ENCODE peak calls at places on chromosome 22, in eight cellular contexts. P is lower lobe of right lung, Z is A549, C is fibroblast of lung, J is mucosa of descending colon, I is kidney epithelial cell, E is astrocyte of the cerebellum, F is cardiac muscle cell. Q is an unnamed sample.

GRCh38 chr22:42994917-42995562 is 19.9 kb downstream of the PACSIN2 start:
- DNase-seq in J (peak; percentile 81), C (peak; percentile 97), E (peak; percentile 75), F (peak; percentile 96), P (peak; percentile 65), I (peak; percentile 98), Z (peak; percentile 95), Q (peak; percentile 93)

GRCh38 chr22:20060700-20061480 is 19.2 kb upstream of the DGCR8 start:
- DNase-seq in J (no peak), P (no peak), E (no peak), C (no peak), I (no peak), F (no peak), Z (no peak), Q (no peak)

GRCh38 chr22:20571531-20572007 is 64.2 kb downstream of the MED15 start:
- DNase-seq in F (peak; percentile 54), Z (peak; percentile 21), E (no peak), P (no peak), C (peak; percentile 32), J (peak; percentile 59), I (no peak), Q (peak; percentile 51)

GRCh38 chr22:19663821-19664325 is 50.4 kb upstream of the SEPTIN5 start:
- DNase-seq in I (no peak), E (peak; percentile 20), P (no peak), F (peak; percentile 72), J (no peak), C (peak; percentile 44), Z (no peak), Q (peak; percentile 70)

GRCh38 chr22:41300661-41301060 is 664 bp upstream of the ZC3H7B start:
- DNase-seq in E (no peak), Z (no peak), J (no peak), I (no peak), C (no peak), F (no peak), P (no peak), Q (no peak)

GRCh38 chr22:50657925-50658324 is 14.7 kb upstream of the SHANK3 start:
- DNase-seq in J (no peak), C (peak; percentile 41), Z (no peak), F (no peak), P (no peak), E (no peak), I (no peak), Q (no peak)

GRCh38 chr22:43945632-43946390 is 9.4 kb upstream of the SAMM50 start:
- DNase-seq in J (peak; percentile 83), E (peak; percentile 20), C (peak; percentile 58), Z (peak; percentile 69), F (peak; percentile 68), P (peak; percentile 74), I (no peak), Q (peak; percentile 65)

GRCh38 chr22:31343235-31344191 is 2.6 kb downstream of the PATZ1 start:
- DNase-seq in Z (no peak), F (peak; percentile 35), P (peak; percentile 88), J (peak; percentile 82), C (peak; percentile 22), I (no peak), E (no peak), Q (peak; percentile 22)

GRCh38 chr22:42313204-42313603 is 42.8 kb upstream of the TCF20 start:
- DNase-seq in Z (no peak), I (no peak), E (no peak), F (no peak), C (no peak), P (no peak), J (no peak), Q (no peak)

GRCh38 chr22:41216984-41217383 is 11.9 kb downstream of the L3MBTL2 start:
- DNase-seq in Z (no peak), E (no peak), J (no peak), F (peak; percentile 40), P (no peak), I (no peak), C (peak; percentile 37), Q (no peak)

GRCh38 chr22:33194529-33194928 is 136.3 kb upstream of the SYN3 start:
- DNase-seq in J (no peak), P (no peak), C (no peak), I (no peak), Z (peak; percentile 8), F (no peak), E (no peak), Q (no peak)

GRCh38 chr22:45039206-45039605 is 29.4 kb upstream of the PHF21B start:
- DNase-seq in Z (no peak), C (no peak), J (no peak), P (peak; percentile 22), E (no peak), I (no peak), F (no peak), Q (no peak)

GRCh38 chr22:19167106-19167869 is 11.2 kb downstream of the SLC25A1 start:
- DNase-seq in F (no peak), J (no peak), C (no peak), P (no peak), E (no peak), I (no peak), Z (no peak), Q (no peak)

GRCh38 chr22:19014886-19015285 is 78.8 kb upstream of the PRODH start:
- DNase-seq in C (no peak), P (no peak), F (no peak), J (no peak), Z (no peak), E (no peak), I (no peak), Q (no peak)

GRCh38 chr22:46054091-46054877 is 77.3 kb upstream of the WNT7B start:
- DNase-seq in Z (no peak), I (no peak), J (peak; percentile 64), E (no peak), F (peak; percentile 83), P (peak; percentile 75), C (peak; percentile 85), Q (peak; percentile 88)

GRCh38 chr22:29726104-29726503 is 6.3 kb downstream of the CABP7 start:
- DNase-seq in P (no peak), Z (no peak), C (no peak), E (no peak), F (no peak), J (no peak), I (no peak), Q (no peak)

GRCh38 chr22:38135133-38135706 is 24.7 kb upstream of the BAIAP2L2 start:
- DNase-seq in E (peak; percentile 38), F (peak; percentile 83), C (peak; percentile 72), J (no peak), I (peak; percentile 65), Z (peak; percentile 56), P (no peak), Q (peak; percentile 80)

GRCh38 chr22:35102663-35103062 is 36.7 kb downstream of the ISX start:
- DNase-seq in C (no peak), I (peak; percentile 41), Z (peak; percentile 27), J (peak; percentile 83), P (peak; percentile 48), F (peak; percentile 4), E (no peak), Q (peak; percentile 8)

GRCh38 chr22:44383071-44383575 is 70.4 kb upstream of the SHISAL1 start:
- DNase-seq in J (no peak), E (no peak), I (no peak), F (no peak), Z (no peak), C (no peak), P (peak; percentile 3), Q (no peak)

GRCh38 chr22:50582562-50583293 is at the start of gene CHKB:
- DNase-seq in P (peak; percentile 99), I (peak; percentile 85), F (peak; percentile 98), C (peak; percentile 96), Z (peak; percentile 94), J (peak; percentile 98), E (peak; percentile 90), Q (peak; percentile 97)

GRCh38 chr22:46731246-46732040 is 6.6 kb downstream of the CERK start:
- DNase-seq in F (no peak), E (no peak), Z (no peak), P (peak; percentile 66), I (no peak), J (peak; percentile 74), C (no peak), Q (peak; percentile 39)

GRCh38 chr22:47919893-47920292 is 1157.4 kb downstream of the TBC1D22A start:
- DNase-seq in I (no peak), J (no peak), P (no peak), C (no peak), E (no peak), F (no peak), Z (no peak), Q (no peak)
- H3K4me3 ChIP-seq in I (no peak overlapping the region), J (no peak overlapping the region), P (no peak overlapping the region), C (no peak overlapping the region), E (no peak overlapping the region), F (no peak overlapping the region), Z (no peak overlapping the region), Q (no peak overlapping the region)

GRCh38 chr22:22684605-22685561 is 40.5 kb downstream of the GGTLC2 start:
- DNase-seq in Z (peak; percentile 30), E (peak; percentile 43), P (no peak), C (peak; percentile 90), J (peak; percentile 51), I (no peak), F (peak; percentile 72), Q (peak; percentile 76)
- TF ChIP-seq CTCF in Z (peak; percentile 54), E (peak; percentile 44), P (peak; percentile 42), C (peak; percentile 50), J (peak; percentile 49), I (peak; percentile 61), F (peak; percentile 63), Q (peak; percentile 28)

DNA sequence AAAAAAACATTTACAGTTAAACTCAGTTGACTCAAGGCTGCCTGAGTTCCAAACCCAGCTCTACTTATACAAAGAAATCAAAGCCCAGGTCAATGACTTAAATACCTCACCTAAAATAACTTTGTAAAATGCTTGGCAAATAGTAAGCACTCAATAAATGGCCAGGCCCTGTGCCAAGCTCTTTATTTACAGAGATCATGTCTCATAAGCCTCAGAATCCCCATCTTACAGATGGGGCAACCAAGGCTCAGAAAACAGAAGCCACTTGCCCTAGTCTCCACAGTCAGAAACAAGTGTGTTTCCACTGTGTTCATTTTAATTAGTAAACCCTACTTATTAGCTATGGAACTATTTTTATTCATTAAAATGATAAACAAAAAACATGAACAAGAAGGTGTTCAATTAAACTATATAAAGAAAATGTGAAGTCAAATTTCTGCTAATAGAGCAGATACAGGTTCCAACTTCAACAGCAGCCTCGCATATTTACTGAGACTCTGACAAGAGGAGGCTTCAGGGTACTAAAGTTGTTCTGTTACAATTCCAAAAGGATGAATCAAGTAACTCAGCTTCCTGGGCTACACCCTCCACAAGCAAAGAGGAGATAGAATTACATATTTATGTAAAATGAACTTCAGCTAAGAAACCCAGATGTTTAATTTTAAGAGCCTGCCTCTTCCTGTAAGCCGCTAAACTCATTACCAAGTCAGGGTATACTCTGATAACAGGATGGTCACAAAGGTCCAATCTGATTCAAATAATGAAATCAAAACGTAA is 30.7 kb upstream of the TTC28 start:
- DNase-seq in Z (peak; percentile 47), E (peak; percentile 43), F (peak; percentile 82), C (peak; percentile 93), I (no peak), J (no peak), P (no peak), Q (peak; percentile 86)
- H3K4me3 ChIP-seq in Z (no peak overlapping the region), E (no peak overlapping the region), F (no peak overlapping the region), C (no peak overlapping the region), I (no peak overlapping the region), J (no peak overlapping the region), P (no peak overlapping the region), Q (peak overlapping the region; percentile 5)

DNA sequence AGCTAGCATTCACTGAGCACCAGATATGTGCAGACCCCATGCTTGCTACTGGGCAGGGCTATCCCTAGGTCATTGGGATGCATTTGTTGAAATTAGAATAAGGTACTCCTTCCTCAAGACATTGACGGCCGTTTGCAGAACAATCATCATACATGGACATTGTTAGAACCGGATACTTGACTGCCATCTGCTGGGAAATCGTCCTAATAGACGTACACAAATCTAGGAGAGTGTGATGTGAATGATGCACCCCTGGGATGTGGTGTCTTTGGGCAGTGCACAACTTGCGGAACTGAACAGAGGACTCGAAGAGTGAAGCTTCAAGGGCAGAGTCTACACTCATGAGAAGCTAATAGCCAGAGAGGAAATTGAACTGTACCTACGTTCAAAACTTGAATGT is 35.9 kb downstream of the MYO18B start:
- DNase-seq in E (peak; percentile 29), I (no peak), Z (peak; percentile 69), F (peak; percentile 64), C (peak; percentile 58), J (peak; percentile 44), P (no peak), Q (peak; percentile 49)
- TF ChIP-seq CTCF in E (peak; percentile 54), I (peak; percentile 39), Z (peak; percentile 43), F (peak; percentile 48), C (peak; percentile 55), J (no peak), P (peak; percentile 22), Q (peak; percentile 61)